ENCODE peak calls at places on chromosomes 12 and 14, in nine cellular contexts. S is tibial artery, E is heart left ventricle, Y is WTC11, X is suprapubic skin, W is left ventricle myocardium inferior, F is spleen, J is cardiac muscle cell, O is glutamatergic neuron. P is an unnamed sample.

GRCh38 chr14:50366115-50366514 is 30.6 kb downstream of the CDKL1 start:
- DNase-seq in S (no peak), E (no peak), Y (no peak), X (no peak), W (no peak), F (no peak), J (no peak), O (no peak), P (no peak)

GRCh38 chr14:50379563-50379962 is 17.1 kb downstream of the CDKL1 start:
- DNase-seq in S (no peak), E (no peak), Y (no peak), X (no peak), W (no peak), F (no peak), J (no peak), O (no peak), P (no peak)

GRCh38 chr12:105640780-105641179 is 310.3 kb downstream of the C12orf75 start:
- DNase-seq in S (no peak), E (no peak), Y (no peak), X (no peak), W (no peak), F (no peak), J (no peak), O (no peak), P (no peak)

GRCh38 chr14:21846227-21846885 is 172.7 kb upstream of the OR4E1 start:
- DNase-seq in S (no peak), E (no peak), Y (peak; percentile 81), X (no peak), W (no peak), F (peak; percentile 82), J (peak; percentile 50), O (peak; percentile 78), P (no peak)

GRCh38 chr12:121949643-121950397 is 31.4 kb downstream of the CFAP251 start:
- DNase-seq in S (no peak), E (no peak), Y (no peak), X (peak; percentile 18), W (no peak), F (no peak), J (no peak), O (no peak), P (no peak)

GRCh38 chr14:88248606-88249005 is 74.5 kb downstream of the KCNK10 start:
- DNase-seq in S (no peak), E (no peak), Y (no peak), X (no peak), W (no peak), F (no peak), J (no peak), O (no peak), P (no peak)

GRCh38 chr12:111298583-111299436 is 70.1 kb downstream of the PHETA1 start:
- DNase-seq in S (no peak), E (peak; percentile 46), Y (peak; percentile 85), X (no peak), W (peak; percentile 28), F (peak; percentile 84), J (peak; percentile 79), O (peak; percentile 89), P (peak; percentile 81)

GRCh38 chr14:73283592-73284379 is 46.5 kb downstream of the PAPLN start:
- DNase-seq in S (no peak), E (no peak), Y (peak; percentile 45), X (no peak), W (no peak), F (no peak), J (peak; percentile 33), O (no peak), P (no peak)

GRCh38 chr12:46266382-46266791 is 2.5 kb downstream of the SLC38A1 start:
- DNase-seq in S (peak; percentile 31), E (no peak), Y (no peak), X (no peak), W (no peak), F (no peak), J (no peak), O (no peak), P (no peak)

GRCh38 chr12:26123482-26123980 is 1.3 kb downstream of the BHLHE41 start:
- DNase-seq in S (no peak), E (no peak), Y (no peak), X (no peak), W (no peak), F (no peak), J (no peak), O (no peak), P (no peak)

GRCh38 chr12:26121841-26122680 is 2.8 kb downstream of the BHLHE41 start:
- DNase-seq in S (peak; percentile 34), E (peak; percentile 51), Y (peak; percentile 31), X (no peak), W (peak; percentile 40), F (peak; percentile 88), J (peak; percentile 38), O (peak; percentile 66), P (no peak)

GRCh38 chr12:26124491-26125450 is at the start of gene BHLHE41:
- DNase-seq in S (peak; percentile 85), E (peak; percentile 78), Y (peak; percentile 83), X (peak; percentile 82), W (peak; percentile 84), F (peak; percentile 91), J (peak; percentile 54), O (peak; percentile 62), P (no peak)

GRCh38 chr12:26121323-26121740 is 3.5 kb downstream of the BHLHE41 start:
- DNase-seq in S (no peak), E (no peak), Y (no peak), X (no peak), W (no peak), F (no peak), J (no peak), O (no peak), P (no peak)

DNA sequence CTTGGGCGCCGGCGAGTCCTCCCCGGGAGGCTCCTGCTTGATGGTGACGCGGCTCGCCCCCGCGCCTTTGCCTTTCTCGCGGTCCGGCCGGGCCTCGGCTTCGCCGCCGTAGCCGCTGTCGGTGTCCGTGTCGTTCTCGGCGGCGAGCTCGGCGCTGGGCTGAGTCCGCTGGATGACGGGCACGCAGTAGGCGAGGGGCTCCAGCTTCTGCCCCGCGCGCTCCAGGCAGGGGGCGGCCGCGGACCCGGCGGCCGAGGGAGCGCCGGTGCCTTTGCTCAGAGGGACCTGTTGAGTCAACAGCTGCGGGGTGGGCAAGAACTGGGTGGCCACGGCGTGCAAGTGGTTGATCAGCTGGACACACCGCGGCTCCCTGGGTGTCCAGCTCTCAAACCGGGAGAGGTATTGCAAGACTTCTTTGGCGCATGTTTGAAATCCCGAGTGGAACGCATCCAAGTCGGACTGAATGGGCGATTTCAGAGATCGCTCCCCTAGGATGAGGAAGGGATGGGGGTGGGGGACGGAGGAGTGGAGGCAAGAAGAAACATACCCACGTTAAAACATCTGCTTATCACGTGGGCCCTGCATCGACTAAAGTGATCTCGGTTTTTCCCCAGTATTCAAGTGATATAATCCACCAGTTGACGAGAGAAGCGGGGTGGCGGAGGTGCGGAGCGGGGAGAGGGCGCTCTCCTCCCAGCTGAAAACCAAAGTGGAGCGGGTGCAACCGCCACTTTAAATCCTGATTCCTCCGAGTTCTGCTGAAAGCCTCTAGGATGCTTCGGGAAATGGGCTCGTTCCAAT is 2.0 kb downstream of the BHLHE41 start:
- DNase-seq in S (peak; percentile 87), E (peak; percentile 56), Y (peak; percentile 57), X (peak; percentile 85), W (peak; percentile 63), F (peak; percentile 86), J (peak; percentile 63), O (peak; percentile 36), P (peak; percentile 73)
- TF ChIP-seq CTCF in S (no peak), E (peak; percentile 32), Y (no peak), X (no peak), W (peak; percentile 34), F (no peak), J (peak; percentile 47), O (no peak), P (peak; percentile 30)

DNA sequence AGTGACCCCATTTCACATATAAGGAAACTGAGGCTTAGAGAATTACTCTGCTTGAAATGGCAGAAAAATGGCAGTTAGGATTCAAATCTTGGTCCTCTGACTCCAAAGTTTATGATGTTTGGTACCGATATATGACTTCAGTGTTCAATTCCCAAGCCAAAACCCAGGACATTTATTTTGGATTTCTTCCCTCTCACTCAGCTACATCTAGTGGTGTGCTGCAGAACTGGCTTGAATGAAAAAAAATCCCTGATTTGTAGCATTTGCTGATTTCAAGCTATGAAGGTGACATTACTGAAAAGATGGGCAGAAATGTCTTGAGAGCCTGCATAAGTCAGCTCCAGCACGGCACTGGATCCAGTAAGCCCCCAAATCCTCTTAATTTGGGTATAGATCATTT is 106.4 kb downstream of the EFCAB11 start:
- DNase-seq in S (no peak), E (no peak), Y (no peak), X (no peak), W (no peak), F (no peak), J (no peak), O (no peak), P (no peak)
- TF ChIP-seq CTCF in S (peak; percentile 54), E (peak; percentile 31), Y (no peak), X (peak; percentile 9), W (peak; percentile 43), F (no peak), J (peak; percentile 48), O (no peak), P (peak; percentile 32)

DNA sequence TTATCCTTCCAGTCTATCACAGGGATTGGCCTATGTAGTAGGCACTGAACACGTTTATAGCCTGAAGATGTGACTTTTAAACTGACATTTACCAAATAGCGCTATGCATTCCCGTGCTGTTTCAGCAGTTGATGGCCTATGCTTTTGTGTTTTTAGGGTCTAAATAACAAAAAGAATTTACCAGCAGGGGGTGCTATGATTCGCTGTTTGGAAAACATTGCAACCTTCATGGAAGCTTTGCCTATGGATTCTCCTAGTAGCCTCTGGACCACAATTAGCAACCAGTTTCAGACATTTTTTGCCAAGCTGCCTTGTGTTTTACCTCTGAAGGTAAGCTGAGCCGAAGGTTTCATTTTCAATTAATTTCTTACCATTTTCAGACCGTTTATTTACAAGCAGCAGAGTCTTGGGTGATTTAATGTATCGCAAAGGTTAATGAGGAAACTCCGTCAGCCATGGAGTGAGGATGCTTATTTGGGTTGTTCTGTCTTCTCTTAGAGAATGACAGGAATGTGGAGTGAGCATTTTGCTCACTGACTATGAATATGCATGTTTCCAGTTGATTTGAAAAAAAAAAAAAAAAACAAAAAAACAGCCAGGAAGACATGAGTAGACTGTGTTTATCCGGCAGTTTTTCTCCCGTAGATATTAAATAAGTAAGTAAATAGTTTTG is 133.1 kb downstream of the PRIMA1 start:
- DNase-seq in S (no peak), E (no peak), Y (peak; percentile 17), X (no peak), W (no peak), F (no peak), J (peak; percentile 92), O (no peak), P (no peak)
- TF ChIP-seq CTCF in S (peak; percentile 59), E (peak; percentile 66), Y (peak; percentile 51), X (peak; percentile 29), W (peak; percentile 66), F (no peak), J (peak; percentile 48), O (peak; percentile 89), P (peak; percentile 84)

DNA sequence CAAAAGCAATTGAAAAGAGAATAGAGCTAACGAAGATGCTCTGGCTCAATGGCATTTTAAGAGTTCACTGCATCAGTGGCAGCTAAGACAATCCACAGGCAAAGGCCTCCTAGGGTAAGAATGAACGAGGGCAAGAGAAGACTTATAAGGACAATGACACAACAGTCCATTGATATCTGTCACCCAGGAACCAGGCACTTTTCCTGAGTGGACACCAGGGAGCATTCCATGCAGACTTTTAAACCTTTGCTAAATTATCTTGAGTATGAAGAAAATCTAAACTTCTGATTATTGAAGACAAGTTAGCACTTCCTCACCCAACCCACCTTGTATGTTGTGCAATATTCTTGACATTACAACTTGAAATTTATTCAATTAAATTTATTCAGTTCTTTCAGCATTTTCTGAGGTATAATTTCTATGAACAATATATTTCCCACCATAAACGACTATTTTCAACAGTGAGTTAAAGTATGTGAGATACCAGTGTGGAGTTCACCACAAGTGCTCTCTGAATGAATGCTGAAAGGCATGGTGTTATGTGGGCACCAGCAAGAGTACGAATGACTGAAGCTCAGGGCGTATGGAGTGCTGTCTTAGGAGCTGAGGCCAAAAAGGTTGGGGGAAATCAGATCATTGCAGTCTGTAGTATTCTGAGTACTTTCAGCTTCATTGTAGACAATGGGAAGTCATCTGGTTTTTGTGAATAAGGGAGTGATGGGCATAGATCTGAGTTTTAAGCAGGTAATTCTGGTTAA is 124.3 kb upstream of the LMNTD1 start:
- DNase-seq in S (no peak), E (no peak), Y (no peak), X (no peak), W (no peak), F (no peak), J (no peak), O (no peak), P (no peak)
- TF ChIP-seq CTCF in S (peak; percentile 38), E (no peak), Y (no peak), X (no peak), W (peak; percentile 50), F (no peak), J (peak; percentile 37), O (no peak), P (no peak)

P was measured in type B pancreatic cell.